ENCODE peak calls at places on chromosomes 13 and 19, in six cellular contexts. One of them, this sample, is unnamed.

GRCh38 chr19:58170860-58171259 is 12.0 kb upstream of the ZNF274 start:
- DNase-seq in transverse colon: no peak
- DNase-seq in suprapubic skin: no peak
- DNase-seq in stomach: no peak
- DNase-seq in upper lobe of left lung: no peak
- DNase-seq in breast epithelium: no peak
- DNase-seq in this sample: no peak

GRCh38 chr13:42494157-42494556 is 79.8 kb upstream of the TNFSF11 start:
- DNase-seq in breast epithelium: no peak
- DNase-seq in upper lobe of left lung: no peak
- DNase-seq in suprapubic skin: no peak
- DNase-seq in stomach: no peak
- DNase-seq in transverse colon: no peak
- DNase-seq in this sample: no peak

GRCh38 chr13:96816261-96816660 is 178.0 kb downstream of the OXGR1 start:
- DNase-seq in suprapubic skin: no peak
- DNase-seq in stomach: no peak
- DNase-seq in transverse colon: no peak
- DNase-seq in breast epithelium: no peak
- DNase-seq in upper lobe of left lung: no peak
- DNase-seq in this sample: no peak

GRCh38 chr19:55451163-55451521 is 8.0 kb upstream of the SHISA7 start:
- DNase-seq in transverse colon: no peak
- DNase-seq in suprapubic skin: no peak
- DNase-seq in breast epithelium: no peak
- DNase-seq in upper lobe of left lung: peak
- DNase-seq in stomach: no peak
- DNase-seq in this sample: no peak

GRCh38 chr13:110445722-110446569 is 115.6 kb downstream of the RAB20 start:
- DNase-seq in upper lobe of left lung: no peak
- DNase-seq in suprapubic skin: no peak
- DNase-seq in transverse colon: no peak
- DNase-seq in stomach: no peak
- DNase-seq in breast epithelium: no peak
- DNase-seq in this sample: no peak

GRCh38 chr19:27887946-27888345 is 1325.0 kb downstream of the UQCRFS1 start:
- DNase-seq in suprapubic skin: no peak
- DNase-seq in upper lobe of left lung: no peak
- DNase-seq in breast epithelium: no peak
- DNase-seq in transverse colon: no peak
- DNase-seq in stomach: no peak
- DNase-seq in this sample: no peak

GRCh38 chr13:26946675-26947342 is 186.2 kb upstream of the GPR12 start:
- DNase-seq in stomach: no peak
- DNase-seq in upper lobe of left lung: no peak
- DNase-seq in breast epithelium: no peak
- DNase-seq in suprapubic skin: peak
- DNase-seq in transverse colon: no peak
- DNase-seq in this sample: peak

GRCh38 chr19:38685666-38686529 is 38.4 kb downstream of the ACTN4 start:
- DNase-seq in transverse colon: no peak
- DNase-seq in breast epithelium: no peak
- DNase-seq in suprapubic skin: no peak
- DNase-seq in stomach: no peak
- DNase-seq in upper lobe of left lung: no peak
- DNase-seq in this sample: no peak

GRCh38 chr13:50227356-50227755 is 212.1 kb downstream of the KCNRG start:
- DNase-seq in breast epithelium: no peak
- DNase-seq in upper lobe of left lung: no peak
- DNase-seq in suprapubic skin: no peak
- DNase-seq in stomach: no peak
- DNase-seq in transverse colon: no peak
- DNase-seq in this sample: no peak

GRCh38 chr19:38899447-38900219 is at the start of the genes NFKBIB and SIRT2:
- DNase-seq in transverse colon: peak
- DNase-seq in breast epithelium: peak
- DNase-seq in suprapubic skin: peak
- DNase-seq in stomach: peak
- DNase-seq in upper lobe of left lung: peak
- DNase-seq in this sample: peak

GRCh38 chr13:51804295-51805172 is 571 bp upstream of the DHRS12 start:
- DNase-seq in upper lobe of left lung: no peak
- DNase-seq in transverse colon: peak
- DNase-seq in suprapubic skin: no peak
- DNase-seq in breast epithelium: peak
- DNase-seq in stomach: peak
- DNase-seq in this sample: no peak

GRCh38 chr13:27783111-27783510 is 9.2 kb upstream of the GSX1 start:
- DNase-seq in stomach: no peak
- DNase-seq in suprapubic skin: no peak
- DNase-seq in transverse colon: no peak
- DNase-seq in upper lobe of left lung: no peak
- DNase-seq in breast epithelium: no peak
- DNase-seq in this sample: no peak

GRCh38 chr13:19597523-19597922 is 35.9 kb upstream of the MPHOSPH8 start:
- DNase-seq in transverse colon: no peak
- DNase-seq in upper lobe of left lung: no peak
- DNase-seq in stomach: no peak
- DNase-seq in breast epithelium: no peak
- DNase-seq in suprapubic skin: no peak
- DNase-seq in this sample: no peak

GRCh38 chr19:7500811-7501450 is 12.1 kb upstream of the PEX11G start:
- DNase-seq in transverse colon: peak
- DNase-seq in stomach: peak
- DNase-seq in breast epithelium: no peak
- DNase-seq in suprapubic skin: no peak
- DNase-seq in upper lobe of left lung: peak
- DNase-seq in this sample: no peak

GRCh38 chr19:15181394-15181793 is 19.4 kb downstream of the NOTCH3 start:
- DNase-seq in suprapubic skin: no peak
- DNase-seq in stomach: no peak
- DNase-seq in upper lobe of left lung: peak
- DNase-seq in transverse colon: no peak
- DNase-seq in breast epithelium: no peak
- DNase-seq in this sample: no peak

GRCh38 chr13:33352023-33352422 is 66.5 kb upstream of the STARD13 start:
- DNase-seq in upper lobe of left lung: no peak
- DNase-seq in transverse colon: no peak
- DNase-seq in breast epithelium: no peak
- DNase-seq in suprapubic skin: no peak
- DNase-seq in stomach: no peak
- DNase-seq in this sample: no peak

GRCh38 chr13:109694972-109695371 is 91.4 kb downstream of the IRS2 start:
- DNase-seq in stomach: no peak
- DNase-seq in suprapubic skin: no peak
- DNase-seq in breast epithelium: no peak
- DNase-seq in transverse colon: no peak
- DNase-seq in upper lobe of left lung: no peak
- DNase-seq in this sample: no peak

GRCh38 chr13:57933606-57934005 is 302.1 kb downstream of the PCDH17 start:
- DNase-seq in suprapubic skin: no peak
- DNase-seq in breast epithelium: no peak
- DNase-seq in stomach: no peak
- DNase-seq in transverse colon: no peak
- DNase-seq in upper lobe of left lung: no peak
- DNase-seq in this sample: no peak

GRCh38 chr13:27510082-27510481 is 59.7 kb upstream of the MTIF3 start:
- DNase-seq in upper lobe of left lung: no peak
- DNase-seq in suprapubic skin: no peak
- DNase-seq in stomach: no peak
- DNase-seq in transverse colon: no peak
- DNase-seq in breast epithelium: no peak
- DNase-seq in this sample: no peak

GRCh38 chr19:34178276-34178614 is 5.9 kb downstream of the LSM14A start:
- DNase-seq in transverse colon: no peak
- DNase-seq in suprapubic skin: no peak
- DNase-seq in breast epithelium: no peak
- DNase-seq in stomach: no peak
- DNase-seq in upper lobe of left lung: no peak
- DNase-seq in this sample: no peak

GRCh38 chr13:98173431-98173921 is 3.6 kb downstream of the RNF113B start:
- DNase-seq in upper lobe of left lung: no peak
- DNase-seq in transverse colon: peak
- DNase-seq in stomach: no peak
- DNase-seq in suprapubic skin: no peak
- DNase-seq in breast epithelium: no peak
- DNase-seq in this sample: no peak

DNA sequence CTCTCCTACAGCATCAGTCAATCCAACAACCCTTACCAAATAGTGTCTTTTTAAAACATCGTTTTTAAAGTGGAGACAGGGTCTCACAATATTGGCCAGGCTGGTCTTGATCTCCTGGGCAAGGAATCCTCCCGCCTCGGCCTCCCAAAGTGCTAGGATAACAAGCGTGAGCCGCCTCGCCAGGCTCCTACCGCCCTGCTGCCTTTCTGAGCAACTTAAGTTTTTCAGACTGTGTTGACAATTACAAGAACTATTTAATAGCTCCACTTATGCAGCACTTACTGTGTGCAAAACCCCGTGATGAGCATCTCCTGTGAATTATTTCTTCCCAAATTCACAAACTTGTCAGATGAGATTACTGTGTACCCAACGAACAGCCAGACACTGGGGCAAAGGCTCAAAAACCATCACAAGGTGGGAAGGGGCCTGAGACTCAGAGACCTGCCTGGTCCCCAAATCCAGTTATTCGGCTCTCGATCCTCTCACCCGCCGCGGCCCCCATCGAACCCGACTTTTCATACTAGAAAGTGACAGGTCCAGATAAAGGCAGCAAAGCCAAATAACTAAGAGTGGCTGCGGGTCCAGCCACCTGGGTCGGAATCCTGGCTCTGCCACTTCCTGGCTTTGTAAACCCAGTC is 581 bp downstream of the RPL18 start:
- DNase-seq in upper lobe of left lung: no peak
- DNase-seq in breast epithelium: no peak
- DNase-seq in stomach: no peak
- DNase-seq in transverse colon: no peak
- DNase-seq in suprapubic skin: no peak
- DNase-seq in this sample: no peak
- TF ChIP-seq POLR2AphosphoS5 in upper lobe of left lung: no peak
- TF ChIP-seq POLR2AphosphoS5 in breast epithelium: no peak
- TF ChIP-seq POLR2AphosphoS5 in stomach: no peak
- TF ChIP-seq POLR2AphosphoS5 in transverse colon: no peak
- TF ChIP-seq POLR2AphosphoS5 in suprapubic skin: no peak
- TF ChIP-seq POLR2AphosphoS5 in this sample: no peak

DNA sequence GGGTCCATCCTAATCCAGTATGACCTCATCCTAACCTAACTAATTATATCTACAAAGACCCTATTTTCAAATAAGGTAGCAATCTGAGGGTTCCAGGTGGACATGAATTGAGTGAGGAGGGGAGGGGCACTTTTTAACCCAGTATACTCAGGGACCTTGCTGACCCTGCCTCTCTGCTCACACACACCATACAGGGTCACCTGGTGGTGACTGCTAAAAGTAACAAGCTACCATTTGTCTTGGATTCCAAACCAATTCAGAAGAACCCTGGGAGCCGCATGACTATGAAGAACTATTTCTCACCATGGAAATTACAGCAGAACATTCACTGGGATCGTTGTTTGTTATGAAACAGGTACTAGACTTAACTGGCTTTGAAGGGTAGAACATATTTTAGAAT is 151.9 kb downstream of the LACC1 start:
- DNase-seq in upper lobe of left lung: no peak
- DNase-seq in transverse colon: no peak
- DNase-seq in suprapubic skin: no peak
- DNase-seq in stomach: no peak
- DNase-seq in breast epithelium: no peak
- DNase-seq in this sample: no peak
- TF ChIP-seq POLR2AphosphoS5 in upper lobe of left lung: no peak
- TF ChIP-seq POLR2AphosphoS5 in transverse colon: no peak
- TF ChIP-seq POLR2AphosphoS5 in suprapubic skin: no peak
- TF ChIP-seq POLR2AphosphoS5 in stomach: no peak
- TF ChIP-seq POLR2AphosphoS5 in breast epithelium: no peak
- TF ChIP-seq POLR2AphosphoS5 in this sample: no peak

GRCh38 chr19:47226426-47227346 is 4.3 kb downstream of the BBC3 start:
- DNase-seq in stomach: peak
- DNase-seq in transverse colon: peak
- DNase-seq in upper lobe of left lung: peak
- DNase-seq in breast epithelium: peak
- DNase-seq in suprapubic skin: peak
- DNase-seq in this sample: peak

GRCh38 chr19:47227347-47228167 is 3.4 kb downstream of the BBC3 start:
- DNase-seq in suprapubic skin: peak
- DNase-seq in transverse colon: peak
- DNase-seq in breast epithelium: peak
- DNase-seq in stomach: peak
- DNase-seq in upper lobe of left lung: peak
- DNase-seq in this sample: peak

GRCh38 chr19:47221080-47221841 is 9.7 kb downstream of the BBC3 start:
- DNase-seq in upper lobe of left lung: peak
- DNase-seq in transverse colon: no peak
- DNase-seq in suprapubic skin: no peak
- DNase-seq in breast epithelium: no peak
- DNase-seq in stomach: no peak
- DNase-seq in this sample: no peak

GRCh38 chr19:47225746-47226425 is 5.1 kb downstream of the BBC3 start:
- DNase-seq in breast epithelium: peak
- DNase-seq in stomach: peak
- DNase-seq in transverse colon: peak
- DNase-seq in suprapubic skin: peak
- DNase-seq in upper lobe of left lung: peak
- DNase-seq in this sample: peak

GRCh38 chr19:47221890-47222289 is 9.1 kb downstream of the BBC3 start:
- DNase-seq in transverse colon: no peak
- DNase-seq in suprapubic skin: no peak
- DNase-seq in breast epithelium: no peak
- DNase-seq in upper lobe of left lung: no peak
- DNase-seq in stomach: no peak
- DNase-seq in this sample: no peak
- TF ChIP-seq POLR2AphosphoS5 in transverse colon: no peak
- TF ChIP-seq POLR2AphosphoS5 in suprapubic skin: no peak
- TF ChIP-seq POLR2AphosphoS5 in breast epithelium: no peak
- TF ChIP-seq POLR2AphosphoS5 in upper lobe of left lung: no peak
- TF ChIP-seq POLR2AphosphoS5 in stomach: no peak
- TF ChIP-seq POLR2AphosphoS5 in this sample: no peak

GRCh38 chr19:49686503-49687088 is 2.8 kb upstream of the ADM5 start:
- DNase-seq in suprapubic skin: peak
- DNase-seq in breast epithelium: no peak
- DNase-seq in transverse colon: no peak
- DNase-seq in stomach: no peak
- DNase-seq in upper lobe of left lung: peak
- DNase-seq in this sample: no peak

GRCh38 chr19:49684251-49684982 is 5.0 kb upstream of the ADM5 start:
- DNase-seq in stomach: no peak
- DNase-seq in transverse colon: no peak
- DNase-seq in suprapubic skin: peak
- DNase-seq in upper lobe of left lung: peak
- DNase-seq in breast epithelium: no peak
- DNase-seq in this sample: no peak

GRCh38 chr19:49683814-49684250 is 5.6 kb upstream of the ADM5 start:
- DNase-seq in stomach: no peak
- DNase-seq in suprapubic skin: peak
- DNase-seq in breast epithelium: no peak
- DNase-seq in transverse colon: no peak
- DNase-seq in upper lobe of left lung: peak
- DNase-seq in this sample: no peak

GRCh38 chr19:49685845-49686332 is 3.5 kb upstream of the ADM5 start:
- DNase-seq in transverse colon: no peak
- DNase-seq in stomach: no peak
- DNase-seq in breast epithelium: no peak
- DNase-seq in suprapubic skin: peak
- DNase-seq in upper lobe of left lung: peak
- DNase-seq in this sample: no peak

GRCh38 chr19:49684983-49685553 is 4.3 kb upstream of the ADM5 start:
- DNase-seq in transverse colon: no peak
- DNase-seq in breast epithelium: no peak
- DNase-seq in suprapubic skin: no peak
- DNase-seq in upper lobe of left lung: peak
- DNase-seq in stomach: no peak
- DNase-seq in this sample: no peak
- TF ChIP-seq POLR2AphosphoS5 in transverse colon: no peak
- TF ChIP-seq POLR2AphosphoS5 in breast epithelium: no peak
- TF ChIP-seq POLR2AphosphoS5 in suprapubic skin: no peak
- TF ChIP-seq POLR2AphosphoS5 in upper lobe of left lung: no peak
- TF ChIP-seq POLR2AphosphoS5 in stomach: no peak
- TF ChIP-seq POLR2AphosphoS5 in this sample: no peak